ENCODE peak calls at places on chromosome 18, in five cellular contexts. V is tibial artery, I is suprapubic skin, F is right lobe of liver, Y is left lung. A is an unnamed sample.

GRCh38 chr18:58239879-58240278 is 195.9 kb downstream of the NEDD4L start:
- DNase-seq in V (no peak), I (no peak), F (no peak), Y (no peak), A (no peak)

GRCh38 chr18:65721634-65722033 is 29.2 kb upstream of the CDH7 start:
- DNase-seq in V (no peak), I (no peak), F (no peak), Y (no peak), A (no peak)

GRCh38 chr18:48792611-48793368 is 158.0 kb downstream of the SMAD7 start:
- DNase-seq in V (peak), I (peak), F (peak), Y (no peak), A (peak)

GRCh38 chr18:10050956-10051355 is 137.1 kb downstream of the VAPA start:
- DNase-seq in V (peak), I (no peak), F (no peak), Y (no peak), A (no peak)

GRCh38 chr18:49098386-49098785 is 147.6 kb upstream of the SMAD7 start:
- DNase-seq in V (no peak), I (no peak), F (no peak), Y (no peak), A (no peak)

GRCh38 chr18:13584826-13585225 is 141.5 kb downstream of the FAM210A start:
- DNase-seq in V (no peak), I (no peak), F (no peak), Y (no peak), A (no peak)

GRCh38 chr18:66111018-66111417 is 360.2 kb downstream of the CDH7 start:
- DNase-seq in V (no peak), I (no peak), F (no peak), Y (peak), A (no peak)

GRCh38 chr18:61972389-61973264 is 79.8 kb upstream of the RNF152 start:
- DNase-seq in V (no peak), I (no peak), F (no peak), Y (no peak), A (no peak)

GRCh38 chr18:48455555-48456478 is 46.6 kb upstream of the ZBTB7C start:
- DNase-seq in V (no peak), I (no peak), F (no peak), Y (no peak), A (no peak)

GRCh38 chr18:53757346-53757745 is 467.1 kb downstream of the MBD2 start:
- DNase-seq in V (no peak), I (no peak), F (no peak), Y (no peak), A (no peak)

GRCh38 chr18:34697233-34697632 is 12.9 kb upstream of the DTNA start:
- DNase-seq in V (no peak), I (no peak), F (no peak), Y (no peak), A (no peak)

GRCh38 chr18:55250729-55251128 is 291.5 kb upstream of the CCDC68 start:
- DNase-seq in V (no peak), I (no peak), F (no peak), Y (no peak), A (no peak)

GRCh38 chr18:70366174-70366573 is 77.3 kb downstream of the SOCS6 start:
- DNase-seq in V (no peak), I (no peak), F (no peak), Y (no peak), A (no peak)

GRCh38 chr18:317618-318017 is 49.8 kb upstream of the THOC1 start:
- DNase-seq in V (no peak), I (peak), F (no peak), Y (no peak), A (no peak)

GRCh38 chr18:477565-477964 is 22.9 kb downstream of the COLEC12 start:
- DNase-seq in V (no peak), I (no peak), F (no peak), Y (no peak), A (no peak)

GRCh38 chr18:59705145-59705544 is 7.9 kb upstream of the CCBE1 start:
- DNase-seq in V (no peak), I (no peak), F (no peak), Y (no peak), A (no peak)

GRCh38 chr18:40355701-40356100 is 1599.3 kb upstream of the PIK3C3 start:
- DNase-seq in V (no peak), I (no peak), F (no peak), Y (no peak), A (no peak)

GRCh38 chr18:627211-627610 is 30.2 kb upstream of the TYMS start:
- DNase-seq in V (no peak), I (no peak), F (no peak), Y (no peak), A (no peak)

GRCh38 chr18:3836483-3836882 is 386.5 kb downstream of the TGIF1 start:
- DNase-seq in V (no peak), I (no peak), F (no peak), Y (no peak), A (no peak)

GRCh38 chr18:13452448-13452811 is 233.9 kb downstream of the LDLRAD4 start:
- DNase-seq in V (peak), I (no peak), F (no peak), Y (no peak), A (peak)

GRCh38 chr18:59353079-59353680 is 5.9 kb downstream of the LMAN1 start:
- DNase-seq in V (no peak), I (no peak), F (no peak), Y (no peak), A (no peak)

GRCh38 chr18:37654711-37655369 is 89.2 kb upstream of the CELF4 start:
- DNase-seq in V (no peak), I (no peak), F (no peak), Y (no peak), A (no peak)

GRCh38 chr18:47901624-47902362 is 28.7 kb downstream of the SMAD2 start:
- DNase-seq in V (no peak), I (no peak), F (no peak), Y (no peak), A (no peak)

GRCh38 chr18:9825571-9826073 is 60.2 kb upstream of the TXNDC2 start:
- DNase-seq in V (no peak), I (no peak), F (no peak), Y (no peak), A (no peak)

GRCh38 chr18:73848656-73849055 is 299.0 kb downstream of the FBXO15 start:
- DNase-seq in V (no peak), I (no peak), F (no peak), Y (no peak), A (no peak)

GRCh38 chr18:79926715-79927596 is 24.5 kb downstream of the SLC66A2 start:
- DNase-seq in V (peak), I (peak), F (peak), Y (no peak), A (peak)

GRCh38 chr18:59459352-59460059 is 100.4 kb upstream of the LMAN1 start:
- DNase-seq in V (no peak), I (no peak), F (no peak), Y (no peak), A (no peak)

GRCh38 chr18:4842287-4842686 is 354.8 kb downstream of the AKAIN1 start:
- DNase-seq in V (no peak), I (no peak), F (no peak), Y (no peak), A (no peak)

GRCh38 chr18:25831226-25831828 is 259.1 kb downstream of the SS18 start:
- DNase-seq in V (no peak), I (no peak), F (no peak), Y (no peak), A (no peak)

GRCh38 chr18:12943200-12943599 is 4.6 kb upstream of the SEH1L start:
- DNase-seq in V (no peak), I (no peak), F (no peak), Y (no peak), A (no peak)

GRCh38 chr18:79903787-79904356 is 47.6 kb downstream of the SLC66A2 start:
- DNase-seq in V (peak), I (peak), F (no peak), Y (no peak), A (no peak)

GRCh38 chr18:48838921-48839818 is 111.6 kb downstream of the SMAD7 start:
- DNase-seq in V (peak), I (no peak), F (peak), Y (no peak), A (no peak)

GRCh38 chr18:68722807-68723206 is 7.9 kb upstream of the TMX3 start:
- DNase-seq in V (no peak), I (no peak), F (no peak), Y (no peak), A (no peak)

GRCh38 chr18:42545825-42546224 is 569.7 kb downstream of the RIT2 start:
- DNase-seq in V (no peak), I (no peak), F (no peak), Y (no peak), A (no peak)

GRCh38 chr18:70250781-70251180 is 38.1 kb upstream of the SOCS6 start:
- DNase-seq in V (no peak), I (no peak), F (no peak), Y (no peak), A (no peak)

GRCh38 chr18:22019193-22019592 is 150.2 kb upstream of the GATA6 start:
- DNase-seq in V (no peak), I (no peak), F (no peak), Y (no peak), A (no peak)

GRCh38 chr18:48529796-48530195 is 9.0 kb upstream of the CTIF start:
- DNase-seq in V (no peak), I (no peak), F (no peak), Y (no peak), A (no peak)

GRCh38 chr18:1914489-1914888 is 656.8 kb downstream of the METTL4 start:
- DNase-seq in V (no peak), I (no peak), F (no peak), Y (no peak), A (no peak)
- TF ChIP-seq CTCF in V (no peak), I (no peak), F (no peak), Y (no peak), A (no peak)

GRCh38 chr18:63879684-63880083 is 7.8 kb upstream of the SERPINB2 start:
- DNase-seq in V (no peak), I (no peak), F (no peak), Y (no peak), A (no peak)

GRCh38 chr18:63882333-63883141 is 5.0 kb upstream of the SERPINB2 start:
- DNase-seq in V (no peak), I (no peak), F (no peak), Y (no peak), A (no peak)

GRCh38 chr18:63883617-63884016 is 3.9 kb upstream of the SERPINB2 start:
- DNase-seq in V (no peak), I (no peak), F (no peak), Y (no peak), A (no peak)

GRCh38 chr18:63878982-63879381 is 8.5 kb upstream of the SERPINB2 start:
- DNase-seq in V (no peak), I (no peak), F (no peak), Y (no peak), A (no peak)

DNA sequence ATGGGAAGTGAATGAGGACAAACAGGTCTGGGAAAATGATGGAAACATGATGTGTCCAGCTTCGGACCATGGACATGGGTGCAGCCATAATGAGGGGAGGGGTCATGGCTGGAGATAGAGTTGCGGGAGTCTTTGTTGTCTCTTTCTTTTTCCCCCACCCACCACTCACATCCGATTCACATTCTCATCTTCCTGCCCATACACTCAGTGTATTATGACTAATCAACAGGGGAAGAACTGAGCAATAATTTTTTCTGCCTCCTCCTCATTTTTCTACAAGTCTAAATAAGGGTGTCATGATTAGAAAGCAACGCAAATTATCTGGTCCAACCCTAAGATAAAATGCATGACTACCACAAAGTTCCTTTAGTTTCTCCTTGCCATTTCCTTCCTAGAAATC is 5.7 kb upstream of the SERPINB2 start:
- DNase-seq in V (no peak), I (no peak), F (no peak), Y (no peak), A (no peak)
- H3K27ac ChIP-seq in V (no peak), I (peak), F (no peak), Y (no peak), A (no peak)

GRCh38 chr18:5975111-5975622 is 79.8 kb upstream of the TMEM200C start:
- DNase-seq in V (no peak), I (no peak), F (no peak), Y (no peak), A (no peak)
- TF ChIP-seq CTCF in V (no peak), I (no peak), F (no peak), Y (no peak), A (no peak)

GRCh38 chr18:23057096-23057495 is 78.2 kb upstream of the CABLES1 start:
- DNase-seq in V (no peak), I (no peak), F (no peak), Y (no peak), A (no peak)

GRCh38 chr18:23054553-23054952 is 80.7 kb upstream of the CABLES1 start:
- DNase-seq in V (peak), I (no peak), F (no peak), Y (no peak), A (no peak)

GRCh38 chr18:23059541-23060465 is 75.5 kb upstream of the CABLES1 start:
- DNase-seq in V (no peak), I (no peak), F (no peak), Y (no peak), A (no peak)

GRCh38 chr18:23056315-23056714 is 79.0 kb upstream of the CABLES1 start:
- DNase-seq in V (no peak), I (no peak), F (no peak), Y (no peak), A (no peak)

GRCh38 chr18:23058746-23059440 is 76.4 kb upstream of the CABLES1 start:
- DNase-seq in V (no peak), I (no peak), F (no peak), Y (no peak), A (no peak)
- H3K27ac ChIP-seq in V (no peak), I (no peak), F (no peak), Y (no peak), A (no peak)

DNA sequence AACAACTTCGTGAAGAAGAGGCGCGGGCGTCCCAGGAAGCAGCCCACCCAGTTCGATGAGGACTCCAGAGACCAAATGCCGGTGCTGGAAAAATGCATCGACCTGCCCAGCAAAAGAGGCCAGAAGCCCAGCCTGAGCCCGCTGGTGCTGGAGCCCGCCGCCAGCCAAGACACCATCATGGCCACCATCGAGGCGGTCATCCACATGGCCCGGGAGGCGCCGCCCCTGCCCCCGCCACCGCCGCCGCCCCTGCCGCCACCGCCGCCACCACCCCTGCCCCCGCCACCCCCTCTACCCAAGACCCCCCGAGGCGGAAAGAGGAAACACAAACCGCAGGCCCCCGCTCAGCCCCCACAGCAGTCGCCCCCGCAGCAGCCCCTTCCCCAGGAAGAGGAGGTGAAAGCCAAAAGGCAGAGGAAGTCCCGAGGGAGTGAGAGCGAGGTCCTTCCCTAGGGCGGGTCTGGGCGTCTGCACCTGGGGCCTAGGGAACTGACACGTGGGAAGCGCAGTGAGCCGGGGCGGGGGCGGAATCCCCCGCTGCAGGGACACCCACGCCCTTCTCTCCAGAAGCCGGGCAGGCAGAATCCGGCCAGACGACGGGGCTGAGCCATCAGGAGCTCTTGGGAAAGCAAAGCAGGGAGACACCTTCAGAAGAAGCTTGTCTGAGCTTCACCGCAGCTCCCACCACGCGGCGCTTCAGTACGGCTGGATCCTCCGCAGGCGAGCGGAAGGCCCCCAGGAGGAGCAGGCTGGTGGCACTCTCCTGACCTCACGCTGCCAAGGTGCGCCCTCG is 382.8 kb downstream of the SETBP1 start:
- DNase-seq in V (no peak), I (no peak), F (no peak), Y (peak), A (no peak)
- TF ChIP-seq CTCF in V (no peak), I (no peak), F (no peak), Y (no peak), A (no peak)

DNA sequence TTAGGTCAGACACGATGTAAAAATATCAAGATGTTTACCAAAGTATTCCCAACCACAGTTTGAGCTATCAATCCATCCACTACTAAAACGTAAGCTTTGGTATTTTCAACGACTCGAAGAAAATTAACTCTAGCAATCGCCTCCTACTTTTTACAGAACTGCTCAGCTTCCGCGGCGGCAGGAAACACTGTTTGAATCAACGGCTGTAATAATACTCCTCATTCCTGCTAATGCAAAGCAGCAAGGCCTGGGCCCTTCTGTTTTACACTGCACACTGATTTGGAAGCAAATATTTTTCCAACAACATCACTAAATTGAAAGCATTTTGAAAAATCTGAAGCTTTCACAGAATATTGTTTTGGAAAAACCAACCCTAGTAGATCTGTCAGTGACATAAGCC is 261.2 kb downstream of the TXNL1 start:
- DNase-seq in V (no peak), I (no peak), F (no peak), Y (no peak), A (peak)
- H3K27ac ChIP-seq in V (no peak), I (no peak), F (no peak), Y (no peak), A (peak)

GRCh38 chr18:35917043-35917442 is 55.4 kb upstream of the RMP24 start:
- DNase-seq in V (no peak), I (no peak), F (no peak), Y (no peak), A (no peak)
- TF ChIP-seq CTCF in V (no peak), I (peak), F (peak), Y (no peak), A (no peak)

GRCh38 chr18:76457957-76458356 is 37.1 kb downstream of the ZNF516 start:
- DNase-seq in V (no peak), I (no peak), F (no peak), Y (no peak), A (no peak)

GRCh38 chr18:76457475-76457874 is 37.6 kb downstream of the ZNF516 start:
- DNase-seq in V (peak), I (peak), F (no peak), Y (no peak), A (no peak)

GRCh38 chr18:76459687-76460350 is 35.2 kb downstream of the ZNF516 start:
- DNase-seq in V (no peak), I (peak), F (no peak), Y (no peak), A (peak)

GRCh38 chr18:76459312-76459686 is 35.7 kb downstream of the ZNF516 start:
- DNase-seq in V (no peak), I (no peak), F (no peak), Y (no peak), A (no peak)

DNA sequence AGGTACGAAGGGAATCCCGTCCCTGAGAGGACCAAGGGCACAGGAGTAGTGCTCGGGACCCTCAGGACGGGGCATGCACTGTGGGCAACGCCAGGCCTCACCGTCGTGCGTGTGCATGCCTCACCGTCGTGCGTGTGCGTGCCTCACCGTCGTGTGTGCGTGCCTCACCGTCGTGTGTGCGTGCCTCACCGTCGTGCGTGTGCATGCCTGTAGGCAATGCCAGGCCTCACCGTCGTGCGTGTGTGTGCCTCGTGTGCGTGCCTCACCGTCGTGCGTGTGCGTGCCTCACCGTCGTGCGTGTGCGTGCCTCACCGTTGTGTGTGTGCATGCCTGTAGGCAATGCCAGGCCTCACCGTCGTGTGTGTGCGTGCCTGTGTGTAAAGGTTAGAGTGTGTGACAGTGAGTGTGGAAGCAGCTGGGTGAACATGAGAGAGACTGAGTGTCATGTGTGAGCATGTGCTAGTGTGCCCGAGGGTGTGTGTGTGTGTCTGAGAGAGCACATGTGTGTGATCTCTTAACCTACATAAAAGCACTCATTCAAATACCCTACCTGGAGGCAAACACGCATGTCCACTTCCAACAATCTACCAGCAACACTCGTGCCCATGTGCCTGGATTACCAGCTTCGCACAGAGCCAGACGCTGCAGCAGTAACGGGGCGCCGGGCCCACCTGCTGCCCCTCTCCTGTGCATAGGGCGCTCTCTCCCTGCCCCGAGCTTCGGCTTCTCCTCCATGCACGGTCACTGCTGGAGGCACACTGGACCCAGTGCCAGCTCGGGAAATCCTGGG is 36.3 kb downstream of the ZNF516 start:
- DNase-seq in V (no peak), I (peak), F (no peak), Y (no peak), A (no peak)
- H3K27ac ChIP-seq in V (peak), I (peak), F (no peak), Y (no peak), A (peak)